ENCODE peak calls at places on chromosome X, in six cellular contexts. W is fibroblast of lung, M is neural crest cell, H is BJ, V is GM20000, B is mucosa of descending colon. E is an unnamed sample.

GRCh38 chrX:43225626-43226328 is 430.3 kb upstream of the MAOA start:
- DNase-seq in W (no peak), M (no peak), H (no peak), V (no peak), B (no peak), E (no peak)

GRCh38 chrX:153610834-153611209 is 11.9 kb upstream of the CCNQ start:
- DNase-seq in W (no peak), M (no peak), H (no peak), V (no peak), B (no peak), E (no peak)

GRCh38 chrX:47936224-47936939 is 67.4 kb downstream of the ZNF182 start:
- DNase-seq in W (peak), M (no peak), H (no peak), V (peak), B (no peak), E (no peak)

GRCh38 chrX:446243-446642 is 59.5 kb upstream of the PPP2R3B start:
- DNase-seq in W (no peak), M (no peak), H (no peak), V (no peak), B (no peak), E (no peak)

GRCh38 chrX:12974217-12974796 is 603 bp upstream of the TMSB4X start:
- DNase-seq in W (peak), M (peak), H (no peak), V (no peak), B (peak), E (no peak)

GRCh38 chrX:81286608-81287007 is 84.7 kb downstream of the SH3BGRL start:
- DNase-seq in W (peak), M (no peak), H (no peak), V (no peak), B (no peak), E (no peak)

GRCh38 chrX:46637937-46638336 is 64.4 kb downstream of the CHST7 start:
- DNase-seq in W (no peak), M (no peak), H (no peak), V (peak), B (no peak), E (no peak)

GRCh38 chrX:47514553-47515235 is 31.7 kb upstream of the ZNF41 start:
- DNase-seq in W (peak), M (no peak), H (peak), V (no peak), B (no peak), E (no peak)

GRCh38 chrX:46620505-46620904 is 46.9 kb downstream of the CHST7 start:
- DNase-seq in W (peak), M (no peak), H (no peak), V (no peak), B (no peak), E (no peak)

GRCh38 chrX:40074080-40074958 is 23.4 kb downstream of the BCOR start:
- DNase-seq in W (no peak), M (no peak), H (no peak), V (no peak), B (no peak), E (no peak)

GRCh38 chrX:119223784-119224183 is 12.3 kb upstream of the PGRMC1 start:
- DNase-seq in W (no peak), M (no peak), H (no peak), V (no peak), B (no peak), E (no peak)

GRCh38 chrX:378443-378842 is 8.3 kb downstream of the PPP2R3B start:
- DNase-seq in W (no peak), M (no peak), H (no peak), V (no peak), B (no peak), E (no peak)

GRCh38 chrX:109312757-109313156 is 169.1 kb downstream of the GUCY2F start:
- DNase-seq in W (no peak), M (no peak), H (no peak), V (no peak), B (no peak), E (no peak)

GRCh38 chrX:39679497-39680157 is 418.1 kb downstream of the BCOR start:
- DNase-seq in W (no peak), M (no peak), H (no peak), V (no peak), B (no peak), E (no peak)

GRCh38 chrX:82087699-82088098 is 885.8 kb downstream of the SH3BGRL start:
- DNase-seq in W (no peak), M (no peak), H (no peak), V (no peak), B (no peak), E (no peak)

GRCh38 chrX:40170830-40171512 is 73.2 kb upstream of the BCOR start:
- DNase-seq in W (no peak), M (no peak), H (no peak), V (no peak), B (peak), E (no peak)

GRCh38 chrX:323721-324628 is 5.4 kb upstream of the GTPBP6 start:
- DNase-seq in W (peak), M (no peak), H (no peak), V (no peak), B (peak), E (no peak)

GRCh38 chrX:12332786-12333347 is 194.6 kb downstream of the FRMPD4 start:
- DNase-seq in W (no peak), M (no peak), H (no peak), V (no peak), B (no peak), E (no peak)

GRCh38 chrX:2610246-2611170 is 80.6 kb upstream of the CD99 start:
- DNase-seq in W (peak), M (no peak), H (no peak), V (no peak), B (no peak), E (no peak)

GRCh38 chrX:139826065-139827044 is 106.5 kb downstream of the ATP11C start:
- DNase-seq in W (peak), M (no peak), H (peak), V (no peak), B (no peak), E (no peak)

GRCh38 chrX:55132416-55132815 is 43.6 kb downstream of the PAGE2 start:
- DNase-seq in W (no peak), M (no peak), H (no peak), V (no peak), B (no peak), E (no peak)

DNA sequence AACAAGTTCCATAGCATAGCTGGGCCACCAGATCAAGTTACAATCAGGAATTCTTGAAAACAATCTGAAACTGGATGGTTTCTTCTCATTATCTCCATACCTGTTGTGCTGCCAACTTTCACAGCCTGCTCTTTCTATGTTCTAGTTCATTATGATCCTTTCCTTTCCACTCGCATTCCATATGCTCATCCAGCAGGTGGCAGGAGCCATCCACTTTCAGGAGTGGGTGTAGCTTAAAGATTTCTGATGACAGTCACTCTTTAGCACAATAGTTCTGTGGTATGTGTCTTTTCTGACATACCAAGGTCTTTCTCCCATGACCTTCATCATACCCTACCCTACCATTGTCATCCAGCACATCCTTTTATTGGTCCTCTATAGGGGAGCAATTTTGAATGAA is 46.4 kb downstream of the PAGE2 start:
- DNase-seq in W (peak), M (peak), H (no peak), V (no peak), B (peak), E (no peak)
- TF ChIP-seq CTCF in W (peak), M (peak), H (peak), V (no peak), B (no peak), E (peak)

DNA sequence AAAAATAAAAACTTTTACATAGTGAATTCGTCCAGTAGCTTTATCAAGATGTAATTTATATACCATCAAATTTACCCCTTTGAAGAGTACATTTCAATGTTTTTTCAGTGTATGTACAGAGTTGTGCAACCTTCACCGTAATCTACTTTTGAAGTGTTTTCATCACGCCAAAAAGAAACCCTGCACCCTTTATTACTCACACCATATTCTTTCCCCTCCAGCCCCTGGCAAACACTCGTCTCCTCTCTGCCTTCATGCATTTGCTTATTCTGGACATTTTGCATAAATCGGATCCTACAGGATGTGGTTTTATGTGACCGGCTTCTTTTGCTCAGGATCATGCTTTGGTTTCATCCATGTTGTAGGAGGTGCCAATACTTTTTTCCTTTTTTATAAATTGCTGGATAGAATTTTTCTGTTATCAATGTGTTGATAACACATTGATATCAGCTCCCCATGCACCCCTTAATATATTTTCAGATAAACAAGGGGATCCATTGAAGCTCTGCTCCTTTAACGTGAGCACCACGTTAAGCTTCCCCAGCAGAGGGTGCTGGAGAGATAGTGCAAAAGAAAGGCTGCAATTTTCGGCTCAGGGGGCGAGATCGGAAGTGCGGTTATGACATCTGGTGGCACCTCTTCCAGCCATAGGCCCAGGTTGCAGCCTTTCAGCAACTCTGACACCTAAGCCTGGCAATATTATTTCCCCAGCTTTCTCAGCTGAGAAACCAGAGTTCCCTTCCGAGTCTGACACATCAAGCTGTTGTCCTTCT is 100.1 kb upstream of the VCX3B start:
- DNase-seq in W (no peak), M (peak), H (no peak), V (no peak), B (no peak), E (no peak)
- TF ChIP-seq CTCF in W (no peak), M (peak), H (no peak), V (no peak), B (no peak), E (peak)

GRCh38 chrX:24982306-24982965 is 33.3 kb downstream of the ARX start:
- DNase-seq in W (no peak), M (no peak), H (no peak), V (no peak), B (no peak), E (no peak)

GRCh38 chrX:24981030-24981429 is 34.7 kb downstream of the ARX start:
- DNase-seq in W (no peak), M (no peak), H (no peak), V (no peak), B (no peak), E (no peak)

GRCh38 chrX:24983931-24984330 is 31.8 kb downstream of the ARX start:
- DNase-seq in W (no peak), M (no peak), H (no peak), V (no peak), B (no peak), E (no peak)

GRCh38 chrX:24979081-24979480 is 36.7 kb downstream of the ARX start:
- DNase-seq in W (no peak), M (no peak), H (no peak), V (no peak), B (no peak), E (no peak)
- TF ChIP-seq CTCF in W (no peak), M (no peak), H (no peak), V (no peak), B (no peak), E (no peak)

DNA sequence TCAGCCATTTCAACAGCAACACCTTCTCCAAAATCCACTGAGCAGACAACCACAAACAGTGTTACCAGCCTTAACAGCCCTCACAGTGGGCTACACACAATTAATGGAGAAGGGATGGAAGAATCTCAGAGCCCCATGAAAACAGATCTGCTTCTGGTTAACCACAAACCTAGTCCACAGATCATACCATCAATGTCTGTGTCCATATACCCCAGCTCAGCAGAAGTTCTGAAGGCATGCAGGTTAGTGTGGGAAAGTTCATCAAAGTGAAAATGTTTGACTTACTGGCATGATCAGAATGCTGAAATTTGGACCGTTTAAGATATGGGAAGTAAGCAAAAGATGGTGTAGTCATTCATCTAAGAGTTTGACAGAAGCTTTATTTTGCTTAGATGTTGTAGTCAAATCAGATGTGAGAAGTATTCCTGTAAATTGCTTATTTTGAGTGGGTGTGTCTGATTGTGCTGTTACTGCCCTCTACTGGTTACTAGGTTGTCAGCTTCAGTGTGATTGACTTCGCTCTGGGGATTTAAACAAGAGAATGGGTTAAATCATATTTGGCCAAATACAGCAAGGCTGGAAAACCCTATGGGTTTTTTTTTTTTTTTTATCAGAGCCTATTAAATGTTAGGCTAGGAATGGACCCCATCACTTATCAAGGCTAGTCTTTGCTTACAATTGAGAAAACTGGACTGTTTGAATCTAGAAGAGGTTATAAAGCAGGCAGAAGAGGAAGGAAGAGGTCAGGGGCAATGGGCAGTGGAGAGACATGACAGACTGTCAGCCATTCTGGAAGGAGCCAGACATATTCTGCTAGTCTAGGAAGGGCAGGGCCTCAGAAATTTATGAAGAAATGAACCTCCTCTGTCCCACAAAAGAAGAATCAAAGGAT is 130.3 kb downstream of the DIPK2B start:
- DNase-seq in W (peak), M (no peak), H (peak), V (peak), B (no peak), E (no peak)
- TF ChIP-seq CTCF in W (peak), M (peak), H (peak), V (peak), B (peak), E (peak)

E was measured in D721Med.